ENCODE peak calls at places on chromosome 2, in six cellular contexts. One of them, this sample, is unnamed.

GRCh38 chr2:143451622-143452021 is 322.4 kb downstream of the ARHGAP15 start:
- DNase-seq in upper lobe of left lung: no peak
- DNase-seq in tibial artery: no peak
- DNase-seq in heart right ventricle: no peak
- DNase-seq in psoas muscle: no peak
- DNase-seq in H9: no peak
- DNase-seq in this sample: no peak

GRCh38 chr2:198053776-198054175 is 249.4 kb downstream of the PLCL1 start:
- DNase-seq in H9: no peak
- DNase-seq in tibial artery: no peak
- DNase-seq in heart right ventricle: no peak
- DNase-seq in upper lobe of left lung: no peak
- DNase-seq in psoas muscle: no peak
- DNase-seq in this sample: no peak

GRCh38 chr2:33086400-33087015 is 139.8 kb downstream of the LTBP1 start:
- DNase-seq in tibial artery: no peak
- DNase-seq in upper lobe of left lung: no peak
- DNase-seq in psoas muscle: no peak
- DNase-seq in heart right ventricle: no peak
- DNase-seq in H9: no peak
- DNase-seq in this sample: no peak

GRCh38 chr2:12448846-12449480 is 267.8 kb upstream of the TRIB2 start:
- DNase-seq in heart right ventricle: no peak
- DNase-seq in tibial artery: no peak
- DNase-seq in H9: no peak
- DNase-seq in upper lobe of left lung: no peak
- DNase-seq in psoas muscle: no peak
- DNase-seq in this sample: no peak

GRCh38 chr2:130890941-130891669 is 54.4 kb downstream of the ARHGEF4 start:
- DNase-seq in heart right ventricle: no peak
- DNase-seq in psoas muscle: no peak
- DNase-seq in upper lobe of left lung: no peak
- DNase-seq in tibial artery: no peak
- DNase-seq in H9: no peak
- DNase-seq in this sample: no peak

GRCh38 chr2:71005271-71006202 is 10.9 kb upstream of the TEX261 start:
- DNase-seq in psoas muscle: no peak
- DNase-seq in tibial artery: no peak
- DNase-seq in heart right ventricle: no peak
- DNase-seq in upper lobe of left lung: no peak
- DNase-seq in H9: no peak
- DNase-seq in this sample: no peak

GRCh38 chr2:28752608-28752984 is 966 bp downstream of the PPP1CB start:
- DNase-seq in heart right ventricle: no peak
- DNase-seq in tibial artery: no peak
- DNase-seq in psoas muscle: no peak
- DNase-seq in upper lobe of left lung: no peak
- DNase-seq in H9: no peak
- DNase-seq in this sample: no peak

GRCh38 chr2:16493788-16494187 is 171.8 kb downstream of the CYRIA start:
- DNase-seq in upper lobe of left lung: no peak
- DNase-seq in psoas muscle: no peak
- DNase-seq in heart right ventricle: no peak
- DNase-seq in H9: no peak
- DNase-seq in tibial artery: no peak
- DNase-seq in this sample: no peak

GRCh38 chr2:205757271-205757670 is 75.0 kb downstream of the NRP2 start:
- DNase-seq in H9: no peak
- DNase-seq in psoas muscle: no peak
- DNase-seq in heart right ventricle: no peak
- DNase-seq in upper lobe of left lung: no peak
- DNase-seq in tibial artery: no peak
- DNase-seq in this sample: no peak

GRCh38 chr2:205754924-205755321 is 72.6 kb downstream of the NRP2 start:
- DNase-seq in upper lobe of left lung: no peak
- DNase-seq in heart right ventricle: no peak
- DNase-seq in tibial artery: no peak
- DNase-seq in psoas muscle: no peak
- DNase-seq in H9: no peak
- DNase-seq in this sample: no peak

GRCh38 chr2:205758051-205758450 is 75.8 kb downstream of the NRP2 start:
- DNase-seq in H9: no peak
- DNase-seq in upper lobe of left lung: no peak
- DNase-seq in psoas muscle: no peak
- DNase-seq in heart right ventricle: no peak
- DNase-seq in tibial artery: no peak
- DNase-seq in this sample: no peak

GRCh38 chr2:205754285-205754923 is 72.1 kb downstream of the NRP2 start:
- DNase-seq in upper lobe of left lung: no peak
- DNase-seq in tibial artery: no peak
- DNase-seq in H9: no peak
- DNase-seq in heart right ventricle: no peak
- DNase-seq in psoas muscle: no peak
- DNase-seq in this sample: no peak

DNA sequence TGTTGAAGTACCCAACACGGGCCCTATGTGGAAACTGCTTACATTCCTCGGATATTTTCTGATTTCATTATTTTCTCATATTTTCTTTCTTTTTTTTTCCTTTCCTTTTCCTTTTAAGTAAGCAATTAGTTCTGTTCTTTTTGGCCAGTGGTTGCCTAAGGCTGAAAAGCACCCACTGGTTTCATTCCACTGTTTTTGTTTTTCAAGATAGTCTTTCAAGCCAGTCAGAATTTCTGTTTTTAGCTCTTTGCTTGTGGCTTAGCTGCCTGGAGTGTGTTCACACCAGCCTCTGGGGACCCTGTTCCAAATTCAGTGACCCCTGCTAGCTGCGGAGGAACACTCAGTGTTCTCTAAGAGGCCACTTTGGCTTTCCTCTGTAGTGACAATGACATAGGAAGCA is 73.6 kb downstream of the NRP2 start:
- DNase-seq in tibial artery: peak; percentile 86
- DNase-seq in heart right ventricle: peak; percentile 28
- DNase-seq in H9: no peak
- DNase-seq in upper lobe of left lung: no peak
- DNase-seq in psoas muscle: no peak
- DNase-seq in this sample: no peak
- H3K27ac ChIP-seq in tibial artery: peak overlapping the region; percentile 82
- H3K27ac ChIP-seq in heart right ventricle: peak overlapping the region; percentile 40
- H3K27ac ChIP-seq in H9: no peak overlapping the region
- H3K27ac ChIP-seq in upper lobe of left lung: peak overlapping the region; percentile 64
- H3K27ac ChIP-seq in psoas muscle: no peak overlapping the region
- H3K27ac ChIP-seq in this sample: no peak overlapping the region

GRCh38 chr2:23542390-23542789 is 157.4 kb downstream of the KLHL29 start:
- DNase-seq in H9: no peak
- DNase-seq in psoas muscle: no peak
- DNase-seq in upper lobe of left lung: no peak
- DNase-seq in heart right ventricle: no peak
- DNase-seq in tibial artery: no peak
- DNase-seq in this sample: no peak

GRCh38 chr2:23545811-23546210 is 160.8 kb downstream of the KLHL29 start:
- DNase-seq in heart right ventricle: no peak
- DNase-seq in psoas muscle: no peak
- DNase-seq in upper lobe of left lung: no peak
- DNase-seq in tibial artery: no peak
- DNase-seq in H9: no peak
- DNase-seq in this sample: no peak

GRCh38 chr2:23545391-23545790 is 160.4 kb downstream of the KLHL29 start:
- DNase-seq in heart right ventricle: no peak
- DNase-seq in upper lobe of left lung: no peak
- DNase-seq in H9: no peak
- DNase-seq in tibial artery: no peak
- DNase-seq in psoas muscle: no peak
- DNase-seq in this sample: no peak

GRCh38 chr2:23546913-23547312 is 161.9 kb downstream of the KLHL29 start:
- DNase-seq in heart right ventricle: no peak
- DNase-seq in psoas muscle: no peak
- DNase-seq in tibial artery: no peak
- DNase-seq in upper lobe of left lung: no peak
- DNase-seq in H9: no peak
- DNase-seq in this sample: no peak

GRCh38 chr2:23544589-23545295 is 159.8 kb downstream of the KLHL29 start:
- DNase-seq in upper lobe of left lung: no peak
- DNase-seq in H9: no peak
- DNase-seq in heart right ventricle: no peak
- DNase-seq in tibial artery: no peak
- DNase-seq in psoas muscle: no peak
- DNase-seq in this sample: no peak
- TF ChIP-seq CTCF in upper lobe of left lung: no peak
- TF ChIP-seq CTCF in H9: no peak
- TF ChIP-seq CTCF in heart right ventricle: no peak
- TF ChIP-seq CTCF in tibial artery: no peak
- TF ChIP-seq CTCF in psoas muscle: no peak
- TF ChIP-seq CTCF in this sample: no peak

GRCh38 chr2:64998658-64999061 is 9.5 kb downstream of the SLC1A4 start:
- DNase-seq in upper lobe of left lung: no peak
- DNase-seq in tibial artery: no peak
- DNase-seq in H9: no peak
- DNase-seq in heart right ventricle: no peak
- DNase-seq in psoas muscle: no peak
- DNase-seq in this sample: no peak
- H3K27ac ChIP-seq in upper lobe of left lung: peak overlapping the region; percentile 23
- H3K27ac ChIP-seq in tibial artery: peak overlapping the region; percentile 64
- H3K27ac ChIP-seq in H9: no peak overlapping the region
- H3K27ac ChIP-seq in heart right ventricle: peak overlapping the region; percentile 55
- H3K27ac ChIP-seq in psoas muscle: peak overlapping the region; percentile 69
- H3K27ac ChIP-seq in this sample: no peak overlapping the region

GRCh38 chr2:239124152-239124899 is 276.4 kb downstream of the TWIST2 start:
- DNase-seq in heart right ventricle: no peak
- DNase-seq in upper lobe of left lung: peak; percentile 54
- DNase-seq in psoas muscle: no peak
- DNase-seq in H9: no peak
- DNase-seq in tibial artery: no peak
- DNase-seq in this sample: no peak

GRCh38 chr2:239128706-239129105 is 272.1 kb downstream of the HDAC4 start:
- DNase-seq in tibial artery: no peak
- DNase-seq in H9: no peak
- DNase-seq in upper lobe of left lung: no peak
- DNase-seq in heart right ventricle: no peak
- DNase-seq in psoas muscle: peak; percentile 20
- DNase-seq in this sample: no peak

GRCh38 chr2:239127513-239127912 is 273.3 kb downstream of the HDAC4 start:
- DNase-seq in heart right ventricle: peak; percentile 22
- DNase-seq in psoas muscle: no peak
- DNase-seq in upper lobe of left lung: peak; percentile 44
- DNase-seq in tibial artery: no peak
- DNase-seq in H9: no peak
- DNase-seq in this sample: no peak

GRCh38 chr2:239122711-239123110 is 274.8 kb downstream of the TWIST2 start:
- DNase-seq in psoas muscle: no peak
- DNase-seq in heart right ventricle: peak; percentile 3
- DNase-seq in upper lobe of left lung: no peak
- DNase-seq in H9: no peak
- DNase-seq in tibial artery: no peak
- DNase-seq in this sample: no peak

DNA sequence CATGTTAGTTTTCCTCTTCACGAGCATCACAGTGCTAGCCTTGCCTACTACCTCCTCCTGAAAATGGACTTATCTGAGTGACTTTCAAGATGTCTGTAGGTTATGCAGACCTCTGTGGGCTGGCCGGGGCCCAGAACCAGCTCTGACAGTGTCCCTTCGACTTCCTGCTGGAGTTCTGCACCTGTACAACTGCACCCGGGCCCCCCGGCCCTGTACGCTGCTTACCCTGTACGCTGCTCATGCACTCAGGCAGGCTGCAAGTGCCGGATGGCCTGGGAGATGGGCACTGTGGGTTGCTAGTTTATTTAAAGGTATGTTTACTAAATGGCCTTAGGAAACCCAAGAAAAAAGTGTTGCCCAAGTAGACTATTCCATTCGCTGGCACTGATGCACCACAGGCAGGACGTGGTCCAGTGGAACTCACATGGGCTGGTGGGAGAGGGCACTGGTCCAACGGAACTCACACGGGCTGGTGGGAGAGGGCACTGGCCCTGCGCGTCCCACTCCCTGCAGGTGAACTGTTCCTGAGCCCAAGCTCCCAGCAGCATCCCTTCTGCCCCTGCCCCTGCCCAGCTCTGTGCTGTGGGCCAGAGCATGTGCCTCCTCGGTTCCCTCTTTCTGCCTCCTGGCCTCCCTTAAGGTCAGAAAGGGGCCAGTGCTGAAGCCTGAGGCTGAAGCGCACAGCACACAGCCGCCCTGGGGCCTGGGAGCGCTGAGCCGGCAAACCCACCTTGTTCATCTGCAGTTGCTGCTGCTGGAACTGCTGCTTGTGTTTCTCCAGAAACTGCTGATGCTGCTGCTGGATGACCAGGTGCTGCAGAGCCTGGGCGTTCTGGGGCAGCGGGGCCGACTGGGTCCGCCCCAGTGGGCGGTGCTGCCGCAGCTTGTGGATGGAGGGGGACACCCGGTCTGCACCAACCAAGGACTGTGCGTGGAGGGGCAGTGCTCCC is 274.8 kb downstream of the HDAC4 start:
- DNase-seq in heart right ventricle: no peak
- DNase-seq in psoas muscle: no peak
- DNase-seq in tibial artery: no peak
- DNase-seq in H9: no peak
- DNase-seq in upper lobe of left lung: peak; percentile 69
- DNase-seq in this sample: no peak
- TF ChIP-seq CTCF in heart right ventricle: no peak
- TF ChIP-seq CTCF in psoas muscle: no peak
- TF ChIP-seq CTCF in tibial artery: no peak
- TF ChIP-seq CTCF in H9: no peak
- TF ChIP-seq CTCF in upper lobe of left lung: no peak
- TF ChIP-seq CTCF in this sample: no peak

GRCh38 chr2:172283476-172283875 is 143.9 kb upstream of the ITGA6 start:
- DNase-seq in H9: no peak
- DNase-seq in tibial artery: no peak
- DNase-seq in upper lobe of left lung: no peak
- DNase-seq in psoas muscle: no peak
- DNase-seq in heart right ventricle: no peak
- DNase-seq in this sample: no peak

GRCh38 chr2:172280820-172281454 is 146.4 kb upstream of the ITGA6 start:
- DNase-seq in psoas muscle: no peak
- DNase-seq in heart right ventricle: no peak
- DNase-seq in H9: no peak
- DNase-seq in tibial artery: no peak
- DNase-seq in upper lobe of left lung: no peak
- DNase-seq in this sample: no peak

GRCh38 chr2:172282944-172283343 is 144.4 kb upstream of the ITGA6 start:
- DNase-seq in H9: no peak
- DNase-seq in psoas muscle: no peak
- DNase-seq in heart right ventricle: no peak
- DNase-seq in tibial artery: no peak
- DNase-seq in upper lobe of left lung: no peak
- DNase-seq in this sample: no peak

GRCh38 chr2:172279843-172280242 is 147.5 kb upstream of the ITGA6 start:
- DNase-seq in heart right ventricle: no peak
- DNase-seq in H9: no peak
- DNase-seq in upper lobe of left lung: no peak
- DNase-seq in psoas muscle: no peak
- DNase-seq in tibial artery: no peak
- DNase-seq in this sample: no peak

GRCh38 chr2:172281648-172282576 is 145.5 kb upstream of the ITGA6 start:
- DNase-seq in heart right ventricle: no peak
- DNase-seq in psoas muscle: no peak
- DNase-seq in H9: no peak
- DNase-seq in upper lobe of left lung: no peak
- DNase-seq in tibial artery: no peak
- DNase-seq in this sample: no peak
- H3K27ac ChIP-seq in heart right ventricle: no peak overlapping the region
- H3K27ac ChIP-seq in psoas muscle: no peak overlapping the region
- H3K27ac ChIP-seq in H9: no peak overlapping the region
- H3K27ac ChIP-seq in upper lobe of left lung: no peak overlapping the region
- H3K27ac ChIP-seq in tibial artery: no peak overlapping the region
- H3K27ac ChIP-seq in this sample: no peak overlapping the region